ENCODE peak calls at places on chromosome 4, in eight cellular contexts. One of them, this sample, is unnamed.

GRCh38 chr4:1784789-1785591 is 8.1 kb upstream of the FGFR3 start:
- DNase-seq in left ventricle myocardium inferior: peak; percentile 44
- DNase-seq in dorsolateral prefrontal cortex: no peak
- DNase-seq in MCF 10A: no peak
- DNase-seq in body of pancreas: no peak
- DNase-seq in GM20000: no peak
- DNase-seq in K562: peak; percentile 88
- DNase-seq in GM12865: no peak
- DNase-seq in this sample: no peak

GRCh38 chr4:159639924-159640323 is 537.0 kb downstream of the RAPGEF2 start:
- DNase-seq in body of pancreas: no peak
- DNase-seq in K562: no peak
- DNase-seq in dorsolateral prefrontal cortex: no peak
- DNase-seq in GM20000: no peak
- DNase-seq in MCF 10A: peak; percentile 30
- DNase-seq in left ventricle myocardium inferior: no peak
- DNase-seq in GM12865: no peak
- DNase-seq in this sample: no peak

GRCh38 chr4:138843611-138844010 is 172.0 kb upstream of the NOCT start:
- DNase-seq in GM12865: no peak
- DNase-seq in K562: no peak
- DNase-seq in left ventricle myocardium inferior: no peak
- DNase-seq in GM20000: no peak
- DNase-seq in MCF 10A: peak; percentile 22
- DNase-seq in body of pancreas: no peak
- DNase-seq in dorsolateral prefrontal cortex: no peak
- DNase-seq in this sample: no peak

GRCh38 chr4:56134272-56134671 is 185.5 kb downstream of the CEP135 start:
- DNase-seq in GM20000: no peak
- DNase-seq in MCF 10A: no peak
- DNase-seq in K562: no peak
- DNase-seq in dorsolateral prefrontal cortex: no peak
- DNase-seq in left ventricle myocardium inferior: peak; percentile 19
- DNase-seq in body of pancreas: peak; percentile 12
- DNase-seq in GM12865: no peak
- DNase-seq in this sample: no peak

GRCh38 chr4:110663738-110664444 is 41.0 kb upstream of the PITX2 start:
- DNase-seq in K562: no peak
- DNase-seq in left ventricle myocardium inferior: no peak
- DNase-seq in dorsolateral prefrontal cortex: no peak
- DNase-seq in GM20000: no peak
- DNase-seq in GM12865: no peak
- DNase-seq in MCF 10A: peak; percentile 17
- DNase-seq in body of pancreas: no peak
- DNase-seq in this sample: no peak

GRCh38 chr4:19177616-19178015 is 1074.1 kb upstream of the SLIT2 start:
- DNase-seq in MCF 10A: peak; percentile 45
- DNase-seq in GM20000: no peak
- DNase-seq in left ventricle myocardium inferior: no peak
- DNase-seq in dorsolateral prefrontal cortex: no peak
- DNase-seq in GM12865: no peak
- DNase-seq in body of pancreas: no peak
- DNase-seq in K562: no peak
- DNase-seq in this sample: no peak

GRCh38 chr4:156889616-156890594 is 81.7 kb downstream of the PDGFC start:
- DNase-seq in K562: no peak
- DNase-seq in dorsolateral prefrontal cortex: peak; percentile 24
- DNase-seq in MCF 10A: peak; percentile 71
- DNase-seq in GM20000: no peak
- DNase-seq in body of pancreas: no peak
- DNase-seq in left ventricle myocardium inferior: peak; percentile 37
- DNase-seq in GM12865: no peak
- DNase-seq in this sample: no peak

GRCh38 chr4:87532907-87533306 is 3.7 kb upstream of the SPARCL1 start:
- DNase-seq in body of pancreas: no peak
- DNase-seq in GM12865: no peak
- DNase-seq in left ventricle myocardium inferior: no peak
- DNase-seq in MCF 10A: no peak
- DNase-seq in dorsolateral prefrontal cortex: no peak
- DNase-seq in GM20000: no peak
- DNase-seq in K562: no peak
- DNase-seq in this sample: no peak

GRCh38 chr4:185778307-185778706 is 33.7 kb downstream of the SORBS2 start:
- DNase-seq in GM20000: no peak
- DNase-seq in dorsolateral prefrontal cortex: no peak
- DNase-seq in K562: no peak
- DNase-seq in GM12865: no peak
- DNase-seq in left ventricle myocardium inferior: no peak
- DNase-seq in body of pancreas: no peak
- DNase-seq in MCF 10A: peak; percentile 76
- DNase-seq in this sample: no peak

GRCh38 chr4:152009046-152009445 is 248.2 kb upstream of the GATB start:
- DNase-seq in MCF 10A: no peak
- DNase-seq in GM12865: no peak
- DNase-seq in K562: no peak
- DNase-seq in left ventricle myocardium inferior: no peak
- DNase-seq in dorsolateral prefrontal cortex: no peak
- DNase-seq in GM20000: no peak
- DNase-seq in body of pancreas: no peak
- DNase-seq in this sample: no peak

GRCh38 chr4:159278399-159278798 is 175.5 kb downstream of the RAPGEF2 start:
- DNase-seq in MCF 10A: peak; percentile 26
- DNase-seq in body of pancreas: no peak
- DNase-seq in GM12865: no peak
- DNase-seq in GM20000: no peak
- DNase-seq in dorsolateral prefrontal cortex: no peak
- DNase-seq in K562: no peak
- DNase-seq in left ventricle myocardium inferior: no peak
- DNase-seq in this sample: no peak

GRCh38 chr4:26233350-26233749 is 87.5 kb upstream of the RBPJ start:
- DNase-seq in MCF 10A: no peak
- DNase-seq in K562: no peak
- DNase-seq in GM12865: no peak
- DNase-seq in body of pancreas: no peak
- DNase-seq in dorsolateral prefrontal cortex: no peak
- DNase-seq in GM20000: no peak
- DNase-seq in left ventricle myocardium inferior: no peak
- DNase-seq in this sample: no peak

GRCh38 chr4:26238426-26238781 is 82.4 kb upstream of the RBPJ start:
- DNase-seq in body of pancreas: no peak
- DNase-seq in left ventricle myocardium inferior: no peak
- DNase-seq in GM20000: no peak
- DNase-seq in K562: no peak
- DNase-seq in GM12865: no peak
- DNase-seq in dorsolateral prefrontal cortex: no peak
- DNase-seq in MCF 10A: no peak
- DNase-seq in this sample: no peak

GRCh38 chr4:26238782-26239647 is 81.8 kb upstream of the RBPJ start:
- DNase-seq in GM20000: no peak
- DNase-seq in body of pancreas: no peak
- DNase-seq in left ventricle myocardium inferior: no peak
- DNase-seq in K562: no peak
- DNase-seq in GM12865: no peak
- DNase-seq in dorsolateral prefrontal cortex: peak; percentile 28
- DNase-seq in MCF 10A: no peak
- DNase-seq in this sample: no peak

GRCh38 chr4:26237916-26238315 is 82.9 kb upstream of the RBPJ start:
- DNase-seq in body of pancreas: no peak
- DNase-seq in GM20000: no peak
- DNase-seq in K562: no peak
- DNase-seq in left ventricle myocardium inferior: no peak
- DNase-seq in dorsolateral prefrontal cortex: no peak
- DNase-seq in GM12865: no peak
- DNase-seq in MCF 10A: no peak
- DNase-seq in this sample: no peak

DNA sequence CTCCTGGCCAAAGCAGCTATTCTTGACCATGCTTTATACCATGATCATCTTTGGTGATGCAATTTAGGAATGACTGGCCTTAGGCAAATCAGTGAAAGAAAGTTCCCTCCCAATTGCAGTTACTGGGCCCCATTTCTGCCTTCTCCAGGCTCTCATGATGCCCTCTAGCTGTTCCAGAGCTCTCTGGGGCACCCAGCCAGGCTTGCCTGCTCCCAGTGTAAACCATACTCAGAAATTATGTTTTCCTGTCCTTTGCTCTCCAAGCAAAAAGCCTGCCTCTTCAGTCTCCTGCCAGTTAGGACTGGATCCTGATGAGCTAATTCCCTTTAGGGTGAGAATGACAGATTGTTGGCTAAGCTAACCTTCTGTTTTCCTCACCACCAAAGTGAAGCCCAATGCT is 85.3 kb upstream of the RBPJ start:
- DNase-seq in body of pancreas: peak; percentile 42
- DNase-seq in left ventricle myocardium inferior: peak; percentile 33
- DNase-seq in dorsolateral prefrontal cortex: peak; percentile 39
- DNase-seq in GM12865: no peak
- DNase-seq in GM20000: no peak
- DNase-seq in K562: no peak
- DNase-seq in MCF 10A: peak; percentile 92
- DNase-seq in this sample: no peak
- TF ChIP-seq CTCF in body of pancreas: no peak
- TF ChIP-seq CTCF in left ventricle myocardium inferior: peak; percentile 12
- TF ChIP-seq CTCF in dorsolateral prefrontal cortex: no peak
- TF ChIP-seq CTCF in GM12865: no peak
- TF ChIP-seq CTCF in GM20000: no peak
- TF ChIP-seq CTCF in K562: no peak
- TF ChIP-seq CTCF in MCF 10A: no peak
- TF ChIP-seq CTCF in this sample: no peak

GRCh38 chr4:126106658-126107057 is 791.9 kb downstream of the FAT4 start:
- DNase-seq in left ventricle myocardium inferior: no peak
- DNase-seq in GM12865: peak; percentile 7
- DNase-seq in MCF 10A: no peak
- DNase-seq in GM20000: no peak
- DNase-seq in dorsolateral prefrontal cortex: no peak
- DNase-seq in K562: peak; percentile 3
- DNase-seq in body of pancreas: no peak
- DNase-seq in this sample: no peak
- TF ChIP-seq CTCF in left ventricle myocardium inferior: no peak
- TF ChIP-seq CTCF in GM12865: peak; percentile 8
- TF ChIP-seq CTCF in MCF 10A: no peak
- TF ChIP-seq CTCF in GM20000: no peak
- TF ChIP-seq CTCF in dorsolateral prefrontal cortex: no peak
- TF ChIP-seq CTCF in K562: peak; percentile 9
- TF ChIP-seq CTCF in body of pancreas: no peak
- TF ChIP-seq CTCF in this sample: no peak

DNA sequence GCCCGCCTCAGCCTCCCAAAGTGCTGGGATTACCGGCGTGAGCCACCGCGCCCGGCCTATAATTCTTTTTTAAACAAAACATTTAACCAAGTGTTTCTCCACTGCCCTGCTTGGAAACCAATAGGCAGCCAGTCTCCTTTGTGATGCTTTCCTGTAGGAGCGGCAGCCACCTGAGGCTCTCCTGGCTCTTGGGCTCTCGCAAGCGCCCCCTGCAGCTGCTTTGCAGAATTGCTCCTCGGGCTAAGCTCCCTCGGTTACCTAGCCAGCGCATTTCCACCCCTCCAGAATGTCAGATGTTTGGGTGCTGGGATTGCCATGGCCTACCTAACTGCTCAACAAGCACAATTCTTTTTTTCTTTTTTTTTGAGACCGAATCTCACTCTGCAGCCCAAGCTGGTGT is 7.7 kb downstream of the S100P start:
- DNase-seq in MCF 10A: no peak
- DNase-seq in GM12865: no peak
- DNase-seq in GM20000: no peak
- DNase-seq in body of pancreas: no peak
- DNase-seq in dorsolateral prefrontal cortex: no peak
- DNase-seq in left ventricle myocardium inferior: no peak
- DNase-seq in K562: peak; percentile 51
- DNase-seq in this sample: no peak
- TF ChIP-seq CTCF in MCF 10A: peak; percentile 40
- TF ChIP-seq CTCF in GM12865: no peak
- TF ChIP-seq CTCF in GM20000: peak; percentile 41
- TF ChIP-seq CTCF in body of pancreas: no peak
- TF ChIP-seq CTCF in dorsolateral prefrontal cortex: no peak
- TF ChIP-seq CTCF in left ventricle myocardium inferior: peak; percentile 24
- TF ChIP-seq CTCF in K562: peak; percentile 70
- TF ChIP-seq CTCF in this sample: no peak

GRCh38 chr4:80361329-80361900 is 25.9 kb downstream of the CFAP299 start:
- DNase-seq in dorsolateral prefrontal cortex: no peak
- DNase-seq in left ventricle myocardium inferior: no peak
- DNase-seq in body of pancreas: no peak
- DNase-seq in GM20000: no peak
- DNase-seq in MCF 10A: peak; percentile 54
- DNase-seq in K562: no peak
- DNase-seq in GM12865: peak; percentile 17
- DNase-seq in this sample: no peak
- TF ChIP-seq CTCF in dorsolateral prefrontal cortex: peak; percentile 54
- TF ChIP-seq CTCF in left ventricle myocardium inferior: peak; percentile 44
- TF ChIP-seq CTCF in body of pancreas: peak; percentile 37
- TF ChIP-seq CTCF in GM20000: peak; percentile 10
- TF ChIP-seq CTCF in MCF 10A: peak; percentile 43
- TF ChIP-seq CTCF in K562: peak; percentile 23
- TF ChIP-seq CTCF in GM12865: peak; percentile 15
- TF ChIP-seq CTCF in this sample: no peak

GRCh38 chr4:46931981-46932380 is 22.9 kb upstream of the COX7B2 start:
- DNase-seq in GM20000: peak; percentile 24
- DNase-seq in MCF 10A: peak; percentile 59
- DNase-seq in body of pancreas: no peak
- DNase-seq in dorsolateral prefrontal cortex: peak; percentile 49
- DNase-seq in left ventricle myocardium inferior: no peak
- DNase-seq in GM12865: peak; percentile 50
- DNase-seq in K562: no peak
- DNase-seq in this sample: no peak
- TF ChIP-seq CTCF in GM20000: peak; percentile 56
- TF ChIP-seq CTCF in MCF 10A: peak; percentile 49
- TF ChIP-seq CTCF in body of pancreas: no peak
- TF ChIP-seq CTCF in dorsolateral prefrontal cortex: peak; percentile 70
- TF ChIP-seq CTCF in left ventricle myocardium inferior: peak; percentile 63
- TF ChIP-seq CTCF in GM12865: peak; percentile 64
- TF ChIP-seq CTCF in K562: no peak
- TF ChIP-seq CTCF in this sample: no peak

GRCh38 chr4:128311659-128312392 is 24.2 kb upstream of the PGRMC2 start:
- DNase-seq in dorsolateral prefrontal cortex: no peak
- DNase-seq in body of pancreas: peak; percentile 52
- DNase-seq in GM12865: no peak
- DNase-seq in K562: no peak
- DNase-seq in MCF 10A: no peak
- DNase-seq in GM20000: no peak
- DNase-seq in left ventricle myocardium inferior: no peak
- DNase-seq in this sample: no peak

GRCh38 chr4:128308986-128309385 is 21.4 kb upstream of the PGRMC2 start:
- DNase-seq in K562: no peak
- DNase-seq in body of pancreas: no peak
- DNase-seq in MCF 10A: no peak
- DNase-seq in GM12865: no peak
- DNase-seq in GM20000: no peak
- DNase-seq in left ventricle myocardium inferior: no peak
- DNase-seq in dorsolateral prefrontal cortex: no peak
- DNase-seq in this sample: no peak

GRCh38 chr4:128309585-128309984 is 22.0 kb upstream of the PGRMC2 start:
- DNase-seq in GM12865: no peak
- DNase-seq in left ventricle myocardium inferior: no peak
- DNase-seq in MCF 10A: no peak
- DNase-seq in K562: no peak
- DNase-seq in body of pancreas: no peak
- DNase-seq in dorsolateral prefrontal cortex: no peak
- DNase-seq in GM20000: no peak
- DNase-seq in this sample: no peak

GRCh38 chr4:128306992-128307581 is 19.5 kb upstream of the PGRMC2 start:
- DNase-seq in GM12865: peak; percentile 5
- DNase-seq in K562: no peak
- DNase-seq in GM20000: no peak
- DNase-seq in dorsolateral prefrontal cortex: no peak
- DNase-seq in body of pancreas: peak; percentile 24
- DNase-seq in left ventricle myocardium inferior: no peak
- DNase-seq in MCF 10A: no peak
- DNase-seq in this sample: no peak

GRCh38 chr4:128310266-128310697 is 22.7 kb upstream of the PGRMC2 start:
- DNase-seq in GM20000: no peak
- DNase-seq in body of pancreas: peak; percentile 51
- DNase-seq in dorsolateral prefrontal cortex: no peak
- DNase-seq in K562: no peak
- DNase-seq in MCF 10A: no peak
- DNase-seq in GM12865: no peak
- DNase-seq in left ventricle myocardium inferior: peak; percentile 25
- DNase-seq in this sample: no peak
- TF ChIP-seq CTCF in GM20000: no peak
- TF ChIP-seq CTCF in body of pancreas: no peak
- TF ChIP-seq CTCF in dorsolateral prefrontal cortex: no peak
- TF ChIP-seq CTCF in K562: peak; percentile 58
- TF ChIP-seq CTCF in MCF 10A: peak; percentile 14
- TF ChIP-seq CTCF in GM12865: no peak
- TF ChIP-seq CTCF in left ventricle myocardium inferior: peak; percentile 53
- TF ChIP-seq CTCF in this sample: no peak